ENCODE peak calls at places on chromosomes 13 and 19, in eight cellular contexts. One of them, this sample, is unnamed.
A peak's percentile ranks its signal among the peaks of the same experiment; 100 is the strongest.

GRCh38 chr19:53576941-53577653 is 39.2 kb downstream of the ZNF331 start:
- DNase-seq in GM23248: no peak
- DNase-seq in fibroblast of gingiva: no peak
- DNase-seq in activated CD8-positive, alpha-beta memory T cell treated with anti-CD3 and anti-CD28 coated beads for 1 hour: no peak
- DNase-seq in NCI-H510A: no peak
- DNase-seq in HTR-8/SVneo: no peak
- DNase-seq in B cell: no peak
- DNase-seq in hippocampal formation: no peak
- DNase-seq in this sample: no peak

GRCh38 chr19:42311612-42312160 is 1.4 kb upstream of the TMEM145 start:
- DNase-seq in GM23248: peak; percentile 20
- DNase-seq in fibroblast of gingiva: no peak
- DNase-seq in activated CD8-positive, alpha-beta memory T cell treated with anti-CD3 and anti-CD28 coated beads for 1 hour: no peak
- DNase-seq in NCI-H510A: no peak
- DNase-seq in HTR-8/SVneo: no peak
- DNase-seq in B cell: no peak
- DNase-seq in hippocampal formation: no peak
- DNase-seq in this sample: no peak

GRCh38 chr13:100131863-100132574 is 43.1 kb downstream of the PCCA start:
- DNase-seq in GM23248: peak; percentile 96
- DNase-seq in fibroblast of gingiva: peak; percentile 56
- DNase-seq in activated CD8-positive, alpha-beta memory T cell treated with anti-CD3 and anti-CD28 coated beads for 1 hour: no peak
- DNase-seq in NCI-H510A: no peak
- DNase-seq in HTR-8/SVneo: peak; percentile 71
- DNase-seq in B cell: no peak
- DNase-seq in hippocampal formation: no peak
- DNase-seq in this sample: no peak

GRCh38 chr13:45592758-45593157 is 22.8 kb downstream of the ERICH6B start:
- DNase-seq in GM23248: no peak
- DNase-seq in fibroblast of gingiva: no peak
- DNase-seq in activated CD8-positive, alpha-beta memory T cell treated with anti-CD3 and anti-CD28 coated beads for 1 hour: no peak
- DNase-seq in NCI-H510A: no peak
- DNase-seq in HTR-8/SVneo: no peak
- DNase-seq in B cell: no peak
- DNase-seq in hippocampal formation: no peak
- DNase-seq in this sample: no peak

GRCh38 chr13:74444161-74444571 is 310.0 kb upstream of the KLF12 start:
- DNase-seq in GM23248: peak; percentile 21
- DNase-seq in fibroblast of gingiva: no peak
- DNase-seq in activated CD8-positive, alpha-beta memory T cell treated with anti-CD3 and anti-CD28 coated beads for 1 hour: no peak
- DNase-seq in NCI-H510A: no peak
- DNase-seq in HTR-8/SVneo: no peak
- DNase-seq in B cell: no peak
- DNase-seq in hippocampal formation: no peak
- DNase-seq in this sample: no peak

GRCh38 chr13:33761744-33762143 is 56.2 kb upstream of the RFC3 start:
- DNase-seq in GM23248: peak; percentile 9
- DNase-seq in fibroblast of gingiva: no peak
- DNase-seq in activated CD8-positive, alpha-beta memory T cell treated with anti-CD3 and anti-CD28 coated beads for 1 hour: no peak
- DNase-seq in NCI-H510A: no peak
- DNase-seq in HTR-8/SVneo: no peak
- DNase-seq in B cell: no peak
- DNase-seq in hippocampal formation: no peak
- DNase-seq in this sample: no peak

GRCh38 chr19:6092329-6093286 is 17.7 kb downstream of the RFX2 start:
- DNase-seq in GM23248: peak; percentile 98
- DNase-seq in fibroblast of gingiva: peak; percentile 89
- DNase-seq in activated CD8-positive, alpha-beta memory T cell treated with anti-CD3 and anti-CD28 coated beads for 1 hour: no peak
- DNase-seq in NCI-H510A: peak; percentile 79
- DNase-seq in HTR-8/SVneo: no peak
- DNase-seq in B cell: no peak
- DNase-seq in hippocampal formation: no peak
- DNase-seq in this sample: peak; percentile 87

GRCh38 chr13:43963726-43964125 is 84.0 kb downstream of the LACC1 start:
- DNase-seq in GM23248: no peak
- DNase-seq in fibroblast of gingiva: no peak
- DNase-seq in activated CD8-positive, alpha-beta memory T cell treated with anti-CD3 and anti-CD28 coated beads for 1 hour: no peak
- DNase-seq in NCI-H510A: no peak
- DNase-seq in HTR-8/SVneo: no peak
- DNase-seq in B cell: no peak
- DNase-seq in hippocampal formation: no peak
- DNase-seq in this sample: peak; percentile 32

GRCh38 chr13:20704459-20705069 is 1.1 kb downstream of the IL17D start:
- DNase-seq in GM23248: no peak
- DNase-seq in fibroblast of gingiva: no peak
- DNase-seq in activated CD8-positive, alpha-beta memory T cell treated with anti-CD3 and anti-CD28 coated beads for 1 hour: no peak
- DNase-seq in NCI-H510A: no peak
- DNase-seq in HTR-8/SVneo: no peak
- DNase-seq in B cell: no peak
- DNase-seq in hippocampal formation: no peak
- DNase-seq in this sample: no peak

GRCh38 chr13:40613954-40614353 is 52.5 kb downstream of the FOXO1 start:
- DNase-seq in GM23248: no peak
- DNase-seq in fibroblast of gingiva: no peak
- DNase-seq in activated CD8-positive, alpha-beta memory T cell treated with anti-CD3 and anti-CD28 coated beads for 1 hour: no peak
- DNase-seq in NCI-H510A: no peak
- DNase-seq in HTR-8/SVneo: no peak
- DNase-seq in B cell: no peak
- DNase-seq in hippocampal formation: no peak
- DNase-seq in this sample: no peak

GRCh38 chr13:109964164-109964563 is 177.8 kb upstream of the IRS2 start:
- DNase-seq in GM23248: no peak
- DNase-seq in fibroblast of gingiva: no peak
- DNase-seq in activated CD8-positive, alpha-beta memory T cell treated with anti-CD3 and anti-CD28 coated beads for 1 hour: no peak
- DNase-seq in NCI-H510A: no peak
- DNase-seq in HTR-8/SVneo: no peak
- DNase-seq in B cell: no peak
- DNase-seq in hippocampal formation: no peak
- DNase-seq in this sample: no peak

GRCh38 chr13:99133230-99133629 is 67.4 kb upstream of the UBAC2 start:
- DNase-seq in GM23248: no peak
- DNase-seq in fibroblast of gingiva: no peak
- DNase-seq in activated CD8-positive, alpha-beta memory T cell treated with anti-CD3 and anti-CD28 coated beads for 1 hour: no peak
- DNase-seq in NCI-H510A: no peak
- DNase-seq in HTR-8/SVneo: no peak
- DNase-seq in B cell: no peak
- DNase-seq in hippocampal formation: no peak
- DNase-seq in this sample: no peak

GRCh38 chr13:29758591-29759114 is 91.8 kb downstream of the UBL3 start:
- DNase-seq in GM23248: no peak
- DNase-seq in fibroblast of gingiva: no peak
- DNase-seq in activated CD8-positive, alpha-beta memory T cell treated with anti-CD3 and anti-CD28 coated beads for 1 hour: peak; percentile 17
- DNase-seq in NCI-H510A: no peak
- DNase-seq in HTR-8/SVneo: no peak
- DNase-seq in B cell: no peak
- DNase-seq in hippocampal formation: no peak
- DNase-seq in this sample: no peak

GRCh38 chr13:36571444-36571843 is 102.4 kb upstream of the SERTM1 start:
- DNase-seq in GM23248: no peak
- DNase-seq in fibroblast of gingiva: no peak
- DNase-seq in activated CD8-positive, alpha-beta memory T cell treated with anti-CD3 and anti-CD28 coated beads for 1 hour: no peak
- DNase-seq in NCI-H510A: no peak
- DNase-seq in HTR-8/SVneo: no peak
- DNase-seq in B cell: no peak
- DNase-seq in hippocampal formation: no peak
- DNase-seq in this sample: no peak

This sample was measured in left cardiac atrium.